ENCODE peak calls at places on chromosomes 11 and 22, in eight cellular contexts. U, V, P, X, T, L, A and B are unnamed samples.
A peak's percentile ranks its signal among the peaks of the same experiment; 100 is the strongest.

GRCh38 chr22:29603358-29604191 is at the start of gene NF2:
- DNase-seq in U (peak; percentile 99), V (peak; percentile 98), P (peak; percentile 94), X (peak; percentile 97), T (peak; percentile 99), L (peak; percentile 99), A (peak; percentile 99), B (peak; percentile 99)

GRCh38 chr22:47367107-47367690 is 604.7 kb downstream of the TBC1D22A start:
- DNase-seq in U (no peak), V (no peak), P (no peak), X (no peak), T (no peak), L (no peak), A (no peak), B (no peak)

GRCh38 chr22:50019316-50019715 is 6.8 kb upstream of the IL17REL start:
- DNase-seq in U (no peak), V (no peak), P (no peak), X (no peak), T (no peak), L (no peak), A (no peak), B (no peak)

GRCh38 chr22:38882972-38883622 is 11.1 kb upstream of the CBX6 start:
- DNase-seq in U (no peak), V (no peak), P (no peak), X (no peak), T (no peak), L (no peak), A (no peak), B (no peak)

GRCh38 chr11:60947666-60948065 is 4.3 kb downstream of the SLC15A3 start:
- DNase-seq in U (no peak), V (no peak), P (no peak), X (no peak), T (no peak), L (no peak), A (no peak), B (no peak)

GRCh38 chr22:26708256-26709009 is 51.0 kb downstream of the MIAT start:
- DNase-seq in U (no peak), V (no peak), P (no peak), X (no peak), T (no peak), L (no peak), A (no peak), B (no peak)

GRCh38 chr22:39282642-39283311 is 36.6 kb downstream of the RPL3 start:
- DNase-seq in U (no peak), V (no peak), P (no peak), X (no peak), T (no peak), L (no peak), A (no peak), B (no peak)

GRCh38 chr11:34427171-34427805 is 11.4 kb upstream of the CAT start:
- DNase-seq in U (no peak), V (no peak), P (no peak), X (no peak), T (no peak), L (peak; percentile 63), A (no peak), B (peak; percentile 64)

GRCh38 chr22:44585559-44586121 is 87.6 kb upstream of the RTL6 start:
- DNase-seq in U (no peak), V (no peak), P (no peak), X (no peak), T (peak; percentile 55), L (no peak), A (no peak), B (no peak)

GRCh38 chr11:34331329-34331728 is 26.5 kb downstream of the ABTB2 start:
- DNase-seq in U (no peak), V (no peak), P (no peak), X (peak; percentile 34), T (no peak), L (no peak), A (no peak), B (no peak)

GRCh38 chr22:45548991-45549736 is 46.5 kb downstream of the FBLN1 start:
- DNase-seq in U (peak; percentile 37), V (no peak), P (no peak), X (no peak), T (no peak), L (peak; percentile 82), A (peak; percentile 79), B (no peak)

GRCh38 chr11:73252577-73253191 is 19.5 kb upstream of the P2RY6 start:
- DNase-seq in U (peak; percentile 40), V (no peak), P (no peak), X (peak; percentile 69), T (no peak), L (no peak), A (no peak), B (no peak)

GRCh38 chr22:44399196-44399837 is 86.6 kb upstream of the SHISAL1 start:
- DNase-seq in U (no peak), V (no peak), P (no peak), X (no peak), T (peak; percentile 31), L (no peak), A (no peak), B (no peak)

GRCh38 chr11:77542296-77542695 is 47.5 kb upstream of the AQP11 start:
- DNase-seq in U (no peak), V (no peak), P (no peak), X (no peak), T (no peak), L (no peak), A (no peak), B (no peak)

GRCh38 chr11:12728417-12728816 is 54.2 kb downstream of the TEAD1 start:
- DNase-seq in U (no peak), V (no peak), P (no peak), X (no peak), T (no peak), L (no peak), A (no peak), B (no peak)

GRCh38 chr11:101129203-101129943 is at the start of gene PGR:
- DNase-seq in U (no peak), V (no peak), P (no peak), X (peak; percentile 80), T (peak; percentile 59), L (peak; percentile 11), A (no peak), B (peak; percentile 70)

GRCh38 chr11:65858354-65859133 is 564 bp upstream of the CFL1 start:
- DNase-seq in U (no peak), V (no peak), P (no peak), X (no peak), T (no peak), L (no peak), A (no peak), B (no peak)

GRCh38 chr11:69949327-69949726 is 128.8 kb upstream of the ANO1 start:
- DNase-seq in U (peak; percentile 97), V (no peak), P (no peak), X (no peak), T (no peak), L (peak; percentile 83), A (peak; percentile 81), B (no peak)

GRCh38 chr11:33160147-33160546 is 1.1 kb downstream of the CSTF3 start:
- DNase-seq in U (no peak), V (no peak), P (no peak), X (peak; percentile 57), T (no peak), L (peak; percentile 46), A (no peak), B (no peak)

GRCh38 chr11:129089279-129089678 is 102.8 kb downstream of the ARHGAP32 start:
- DNase-seq in U (no peak), V (no peak), P (no peak), X (no peak), T (no peak), L (peak; percentile 11), A (no peak), B (no peak)

GRCh38 chr11:109854696-109855095 is 238.5 kb upstream of the ZC3H12C start:
- DNase-seq in U (no peak), V (no peak), P (no peak), X (no peak), T (no peak), L (no peak), A (no peak), B (no peak)

GRCh38 chr22:47574551-47574950 is 812.1 kb downstream of the TBC1D22A start:
- DNase-seq in U (no peak), V (no peak), P (no peak), X (no peak), T (no peak), L (no peak), A (no peak), B (no peak)

GRCh38 chr11:133418218-133418617 is 114.1 kb downstream of the OPCML start:
- DNase-seq in U (no peak), V (no peak), P (no peak), X (no peak), T (no peak), L (no peak), A (no peak), B (no peak)

GRCh38 chr11:36030707-36031365 is 87.0 kb downstream of the LDLRAD3 start:
- DNase-seq in U (no peak), V (no peak), P (no peak), X (no peak), T (no peak), L (no peak), A (no peak), B (no peak)

GRCh38 chr11:128334311-128335044 is 252.9 kb downstream of the ETS1 start:
- DNase-seq in U (no peak), V (no peak), P (no peak), X (no peak), T (peak; percentile 75), L (peak; percentile 42), A (peak; percentile 25), B (peak; percentile 43)

GRCh38 chr11:665062-665706 is 28.1 kb downstream of the DRD4 start:
- DNase-seq in U (no peak), V (no peak), P (no peak), X (no peak), T (no peak), L (peak; percentile 61), A (no peak), B (no peak)

GRCh38 chr11:47998733-47999359 is 18.5 kb downstream of the PTPRJ start:
- DNase-seq in U (no peak), V (no peak), P (no peak), X (peak; percentile 39), T (no peak), L (peak; percentile 81), A (peak; percentile 80), B (no peak)

GRCh38 chr11:83159901-83160865 is 3.3 kb downstream of the PCF11 start:
- DNase-seq in U (no peak), V (no peak), P (no peak), X (peak; percentile 41), T (no peak), L (peak; percentile 44), A (peak; percentile 33), B (peak; percentile 21)

GRCh38 chr11:130775306-130776043 is 140.8 kb downstream of the SNX19 start:
- DNase-seq in U (no peak), V (no peak), P (no peak), X (no peak), T (no peak), L (peak; percentile 21), A (no peak), B (no peak)

GRCh38 chr11:61129608-61130523 is 27.6 kb downstream of the CD5 start:
- DNase-seq in U (peak; percentile 73), V (peak; percentile 83), P (peak; percentile 88), X (no peak), T (peak; percentile 92), L (peak; percentile 94), A (peak; percentile 89), B (peak; percentile 86)

GRCh38 chr22:32407936-32408335 is 4.1 kb downstream of the RTCB start:
- DNase-seq in U (no peak), V (no peak), P (no peak), X (no peak), T (no peak), L (no peak), A (no peak), B (no peak)

GRCh38 chr11:46332568-46333128 is 14.6 kb upstream of the DGKZ start:
- DNase-seq in U (no peak), V (no peak), P (peak; percentile 65), X (peak; percentile 72), T (no peak), L (no peak), A (no peak), B (no peak)

GRCh38 chr11:103803062-103803461 is 233.4 kb upstream of the DDI1 start:
- DNase-seq in U (no peak), V (no peak), P (no peak), X (no peak), T (no peak), L (no peak), A (no peak), B (no peak)

GRCh38 chr11:96168623-96169022 is 174.4 kb downstream of the MAML2 start:
- DNase-seq in U (no peak), V (no peak), P (no peak), X (no peak), T (no peak), L (peak; percentile 67), A (peak; percentile 35), B (no peak)